ENCODE peak calls at places on chromosomes 16 and 17, in seven cellular contexts. F, R, E, Z, B, S and T are unnamed samples.

GRCh38 chr17:83053779-83054451 is 25.5 kb upstream of the METRNL start:
- DNase-seq in F (peak), R (no peak), E (no peak), Z (no peak), B (no peak), S (no peak), T (no peak)

GRCh38 chr17:19766016-19766415 is 17.9 kb upstream of the ALDH3A1 start:
- DNase-seq in F (no peak), R (no peak), E (no peak), Z (no peak), B (no peak), S (no peak), T (no peak)

GRCh38 chr17:19646788-19647696 is 1.5 kb upstream of the ALDH3A2 start:
- DNase-seq in F (no peak), R (peak), E (peak), Z (no peak), B (no peak), S (peak), T (peak)

GRCh38 chr16:57826706-57827625 is 24.7 kb upstream of the KIFC3 start:
- DNase-seq in F (no peak), R (no peak), E (no peak), Z (no peak), B (no peak), S (no peak), T (no peak)

GRCh38 chr16:56530872-56531271 is 11.0 kb upstream of the BBS2 start:
- DNase-seq in F (no peak), R (no peak), E (no peak), Z (no peak), B (no peak), S (no peak), T (peak)

GRCh38 chr17:6480325-6480675 is 36.0 kb downstream of the PIMREG start:
- DNase-seq in F (no peak), R (no peak), E (no peak), Z (no peak), B (no peak), S (no peak), T (no peak)

GRCh38 chr17:78358538-78359215 is 1.2 kb downstream of the SOCS3 start:
- DNase-seq in F (no peak), R (peak), E (peak), Z (no peak), B (no peak), S (no peak), T (no peak)

GRCh38 chr17:9206989-9207317 is 185.6 kb downstream of the NTN1 start:
- DNase-seq in F (no peak), R (no peak), E (no peak), Z (no peak), B (no peak), S (no peak), T (no peak)

GRCh38 chr16:10138881-10139280 is 43.3 kb downstream of the GRIN2A start:
- DNase-seq in F (no peak), R (no peak), E (no peak), Z (no peak), B (no peak), S (no peak), T (no peak)

GRCh38 chr17:20791626-20792025 is 212.1 kb downstream of the CDRT15L2 start:
- DNase-seq in F (no peak), R (no peak), E (no peak), Z (no peak), B (no peak), S (no peak), T (no peak)

GRCh38 chr17:5694507-5694906 is 110.2 kb upstream of the NLRP1 start:
- DNase-seq in F (no peak), R (no peak), E (no peak), Z (no peak), B (no peak), S (no peak), T (no peak)

GRCh38 chr17:73630531-73630930 is 13.7 kb downstream of the SDK2 start:
- DNase-seq in F (no peak), R (no peak), E (no peak), Z (no peak), B (no peak), S (no peak), T (no peak)

GRCh38 chr16:57645691-57646387 is 17.4 kb downstream of the ADGRG1 start:
- DNase-seq in F (no peak), R (peak), E (peak), Z (no peak), B (no peak), S (no peak), T (peak)

GRCh38 chr16:12081048-12081404 is 104.5 kb downstream of the SNX29 start:
- DNase-seq in F (no peak), R (no peak), E (no peak), Z (peak), B (peak), S (no peak), T (no peak)

GRCh38 chr17:40541060-40541872 is 24.0 kb downstream of the CCR7 start:
- DNase-seq in F (no peak), R (no peak), E (no peak), Z (peak), B (no peak), S (no peak), T (no peak)

GRCh38 chr17:58120195-58120822 is 27.9 kb upstream of the OR4D1 start:
- DNase-seq in F (no peak), R (peak), E (peak), Z (peak), B (peak), S (no peak), T (peak)

GRCh38 chr17:73569758-73570319 is 74.4 kb downstream of the SDK2 start:
- DNase-seq in F (no peak), R (no peak), E (no peak), Z (no peak), B (no peak), S (no peak), T (no peak)

GRCh38 chr17:9290226-9290613 is 268.9 kb downstream of the NTN1 start:
- DNase-seq in F (no peak), R (no peak), E (no peak), Z (no peak), B (peak), S (no peak), T (no peak)

GRCh38 chr16:12225816-12226480 is 249.4 kb downstream of the SNX29 start:
- DNase-seq in F (no peak), R (peak), E (peak), Z (no peak), B (no peak), S (no peak), T (no peak)

GRCh38 chr17:39737761-39738567 is at the start of gene GRB7:
- DNase-seq in F (peak), R (no peak), E (no peak), Z (no peak), B (no peak), S (no peak), T (peak)

GRCh38 chr16:70702624-70703023 is 16.8 kb upstream of the MTSS2 start:
- DNase-seq in F (no peak), R (no peak), E (no peak), Z (no peak), B (no peak), S (no peak), T (no peak)

GRCh38 chr16:50575743-50576142 is 27.5 kb downstream of the NKD1 start:
- DNase-seq in F (no peak), R (no peak), E (no peak), Z (no peak), B (no peak), S (no peak), T (no peak)